ENCODE peak calls at places on chromosomes 7 and 10, in seven cellular contexts. Z, L, T, Q, Y, C and U are unnamed samples.

GRCh38 chr10:79502561-79503309 is 9.6 kb upstream of the EIF5AL1 start:
- DNase-seq in T (peak), Y (no peak), Z (peak), L (no peak), C (no peak), Q (no peak), U (no peak)

GRCh38 chr7:82507365-82507975 is 63.9 kb upstream of the CACNA2D1 start:
- DNase-seq in Z (no peak), T (no peak), Q (no peak), Y (no peak), L (no peak), C (no peak), U (no peak)

GRCh38 chr7:30148426-30148825 is 13.6 kb downstream of the MTURN start:
- DNase-seq in C (no peak), L (no peak), Y (no peak), Q (no peak), Z (no peak), T (no peak), U (no peak)

GRCh38 chr7:1323178-1324027 is 90.7 kb downstream of the UNCX start:
- DNase-seq in Q (no peak), C (no peak), L (no peak), T (no peak), Y (no peak), Z (no peak), U (no peak)

GRCh38 chr10:279232-279631 is 144.0 kb downstream of the ZMYND11 start:
- DNase-seq in T (no peak), Z (no peak), Y (no peak), C (no peak), Q (no peak), L (no peak), U (no peak)

GRCh38 chr7:12729112-12729511 is 41.7 kb downstream of the ARL4A start:
- DNase-seq in L (no peak), Y (no peak), Z (no peak), C (no peak), Q (peak), T (peak), U (no peak)

GRCh38 chr7:86431761-86432160 is 211.9 kb upstream of the GRM3 start:
- DNase-seq in T (no peak), Y (no peak), Q (no peak), C (no peak), Z (no peak), L (no peak), U (no peak)

GRCh38 chr10:120514035-120514620 is 57.1 kb downstream of the PLPP4 start:
- DNase-seq in C (peak), Z (peak), T (peak), Q (no peak), Y (no peak), L (peak), U (peak)

GRCh38 chr10:44581996-44582395 is 197.1 kb upstream of the CXCL12 start:
- DNase-seq in L (no peak), Q (no peak), Z (no peak), C (no peak), T (no peak), Y (no peak), U (no peak)

GRCh38 chr10:26571655-26572054 is 125.8 kb upstream of the PDSS1 start:
- DNase-seq in C (no peak), Q (no peak), Z (no peak), L (no peak), T (peak), Y (no peak), U (no peak)

GRCh38 chr10:26579256-26580063 is 118.0 kb upstream of the PDSS1 start:
- DNase-seq in L (no peak), Z (no peak), T (no peak), Y (no peak), C (no peak), Q (no peak), U (no peak)

GRCh38 chr10:26574783-26575182 is 122.7 kb upstream of the PDSS1 start:
- DNase-seq in Q (no peak), Z (no peak), Y (peak), T (no peak), L (no peak), C (peak), U (peak)

GRCh38 chr10:26573674-26574073 is 123.8 kb upstream of the PDSS1 start:
- DNase-seq in Q (no peak), Z (peak), C (no peak), L (no peak), Y (no peak), T (peak), U (no peak)
- TF ChIP-seq CTCF in Q (no peak), Z (no peak), C (no peak), L (peak), Y (no peak), T (no peak), U (no peak)

DNA sequence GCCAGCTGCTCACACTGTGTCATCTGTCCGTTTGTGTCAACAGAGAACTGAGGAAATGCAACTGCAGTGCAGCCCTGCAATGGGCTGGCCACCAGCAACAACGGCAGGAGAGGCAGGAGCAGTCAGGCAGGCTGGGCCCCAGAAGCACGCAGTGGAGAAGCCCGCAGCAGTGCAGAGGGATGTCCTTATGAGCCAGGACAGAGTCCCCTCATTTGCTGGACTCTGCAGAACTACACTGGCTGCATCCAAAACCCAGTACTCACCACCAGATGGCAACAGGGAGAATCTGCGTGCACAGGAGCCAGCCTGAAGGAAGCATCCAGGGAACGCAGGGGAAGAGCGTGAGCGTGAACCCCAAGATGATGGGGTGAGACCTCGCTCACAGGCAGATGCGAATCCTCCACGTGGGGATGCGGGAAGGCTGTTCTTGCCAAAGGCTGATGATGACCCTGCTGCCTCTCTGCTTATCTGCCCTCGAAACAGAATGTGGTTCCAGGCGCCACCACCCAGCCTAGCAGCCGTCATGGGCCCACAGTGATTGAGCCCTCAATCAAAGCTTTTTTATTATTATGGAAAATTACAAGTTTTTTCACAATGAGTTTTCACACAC is 232.1 kb downstream of the PTPRN2 start:
- DNase-seq in Z (peak), C (no peak), Q (no peak), T (peak), Y (no peak), L (no peak), U (no peak)
- TF ChIP-seq CTCF in Z (no peak), C (peak), Q (no peak), T (peak), Y (no peak), L (no peak), U (no peak)

DNA sequence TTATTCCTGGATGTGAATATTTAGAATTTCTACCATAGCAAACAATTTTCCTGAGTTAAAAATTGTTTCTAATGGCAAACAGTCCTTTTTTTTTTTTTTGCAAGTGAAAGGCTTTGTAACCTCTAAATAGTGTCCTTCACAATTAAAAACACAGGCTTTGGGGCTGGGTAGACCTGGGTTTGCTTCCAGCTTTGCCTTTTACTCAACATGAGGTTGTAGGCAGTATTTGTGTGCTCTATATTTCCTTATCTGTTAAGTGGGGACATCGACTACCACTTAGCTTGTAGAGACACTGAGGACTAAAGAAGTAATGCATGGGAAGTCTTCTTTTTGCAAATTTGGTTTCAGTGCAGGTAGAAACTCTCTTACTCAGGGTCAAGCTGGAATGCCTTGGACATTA is 169.4 kb upstream of the GRB10 start:
- DNase-seq in Q (no peak), C (no peak), L (no peak), T (no peak), Z (no peak), Y (no peak), U (no peak)
- TF ChIP-seq CTCF in Q (no peak), C (no peak), L (no peak), T (no peak), Z (no peak), Y (no peak), U (no peak)

GRCh38 chr7:84953294-84953693 is 233.6 kb downstream of the SEMA3D start:
- DNase-seq in Z (no peak), L (no peak), Q (no peak), Y (no peak), T (no peak), C (no peak), U (no peak)

GRCh38 chr7:84949501-84949900 is 237.4 kb downstream of the SEMA3D start:
- DNase-seq in C (no peak), Q (no peak), T (no peak), Z (no peak), Y (no peak), L (no peak), U (no peak)

GRCh38 chr7:84949067-84949466 is 237.8 kb downstream of the SEMA3D start:
- DNase-seq in Q (no peak), Z (no peak), Y (no peak), T (no peak), L (no peak), C (no peak), U (no peak)

GRCh38 chr7:84948632-84949031 is 238.2 kb downstream of the SEMA3D start:
- DNase-seq in T (no peak), L (peak), Y (no peak), Z (no peak), Q (no peak), C (no peak), U (no peak)

GRCh38 chr7:84950836-84951235 is 236.0 kb downstream of the SEMA3D start:
- DNase-seq in Q (no peak), Z (peak), C (no peak), T (peak), Y (no peak), L (no peak), U (no peak)
- TF ChIP-seq CTCF in Q (no peak), Z (no peak), C (no peak), T (no peak), Y (no peak), L (no peak), U (no peak)

GRCh38 chr7:157219154-157219553 is 80.4 kb downstream of the UBE3C start:
- DNase-seq in Y (no peak), C (peak), Q (no peak), Z (no peak), L (no peak), T (no peak), U (peak)

GRCh38 chr7:157228864-157229422 is 90.2 kb downstream of the UBE3C start:
- DNase-seq in L (no peak), Z (peak), Y (no peak), C (peak), Q (no peak), T (peak), U (no peak)

GRCh38 chr7:157220916-157221569 is 82.3 kb downstream of the UBE3C start:
- DNase-seq in T (no peak), Y (no peak), L (no peak), Q (no peak), C (no peak), Z (no peak), U (no peak)

DNA sequence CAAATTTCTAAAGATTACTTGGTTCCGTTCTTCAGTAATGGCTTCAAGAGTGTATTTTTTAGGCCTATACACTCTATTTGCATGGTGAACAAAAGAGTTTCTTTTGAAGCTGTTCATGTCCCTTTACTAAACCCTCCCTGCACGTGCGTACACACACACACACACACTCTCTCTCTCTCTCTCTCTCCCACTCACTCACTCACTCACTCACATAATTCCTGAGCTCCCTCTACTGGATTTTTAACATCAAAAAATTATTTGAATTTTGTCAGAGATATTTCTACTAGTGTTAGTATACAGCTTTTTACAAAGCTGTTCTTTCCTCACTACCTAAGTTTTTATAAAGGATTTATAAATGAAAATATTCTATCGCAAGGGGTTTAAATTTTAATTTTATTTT is 85.9 kb downstream of the UBE3C start:
- DNase-seq in T (no peak), Z (peak), Y (no peak), C (peak), L (no peak), Q (no peak), U (no peak)
- TF ChIP-seq CTCF in T (peak), Z (peak), Y (no peak), C (peak), L (no peak), Q (no peak), U (no peak)